ENCODE peak calls at places on chromosome 13, in four cellular contexts. K is IMR-90, N is lower lobe of right lung, W is heart right ventricle. C is an unnamed sample. For H3K9me3, the result is how much of the 10 kb centered on the place peaks cover.

GRCh38 chr13:31860002-31860401 is 120.7 kb downstream of the RXFP2 start:
- DNase-seq in W (peak), K (no peak), N (no peak), C (no peak)

GRCh38 chr13:23679214-23679613 is 109.0 kb downstream of the TNFRSF19 start:
- DNase-seq in K (peak), W (no peak), N (no peak), C (peak)

GRCh38 chr13:110984392-110984791 is 69.5 kb upstream of the ANKRD10 start:
- DNase-seq in N (no peak), K (peak), W (no peak), C (no peak)

GRCh38 chr13:44818428-44818827 is 170.8 kb downstream of the NUFIP1 start:
- DNase-seq in N (no peak), W (no peak), K (peak), C (no peak)

GRCh38 chr13:77022341-77022740 is 4.6 kb downstream of the FBXL3 start:
- DNase-seq in K (peak), N (no peak), W (no peak), C (no peak)

GRCh38 chr13:24875566-24875965 is 111.6 kb downstream of the RNF17 start:
- DNase-seq in K (no peak), N (no peak), W (no peak), C (no peak)

GRCh38 chr13:87122551-87122950 is 548.6 kb upstream of the SLITRK5 start:
- DNase-seq in K (peak), W (no peak), N (no peak), C (no peak)

GRCh38 chr13:35530147-35530546 is 53.7 kb upstream of the MAB21L1 start:
- DNase-seq in K (no peak), N (no peak), W (peak), C (no peak)

GRCh38 chr13:36096411-36097184 is 34.6 kb downstream of the DCLK1 start:
- DNase-seq in K (no peak), W (no peak), N (no peak), C (no peak)

GRCh38 chr13:100859861-100860260 is 185.3 kb upstream of the TMTC4 start:
- DNase-seq in W (no peak), K (no peak), N (no peak), C (no peak)

GRCh38 chr13:112200200-112200599 is 133.3 kb downstream of the SOX1 start:
- DNase-seq in K (no peak), N (no peak), W (no peak), C (no peak)

GRCh38 chr13:112203614-112204013 is 136.7 kb downstream of the SOX1 start:
- DNase-seq in K (no peak), N (no peak), W (no peak), C (no peak)

GRCh38 chr13:112202966-112203365 is 136.0 kb downstream of the SOX1 start:
- DNase-seq in N (no peak), W (no peak), K (no peak), C (no peak)

GRCh38 chr13:112204376-112204775 is 137.4 kb downstream of the SOX1 start:
- DNase-seq in N (no peak), W (no peak), K (no peak), C (no peak)

DNA sequence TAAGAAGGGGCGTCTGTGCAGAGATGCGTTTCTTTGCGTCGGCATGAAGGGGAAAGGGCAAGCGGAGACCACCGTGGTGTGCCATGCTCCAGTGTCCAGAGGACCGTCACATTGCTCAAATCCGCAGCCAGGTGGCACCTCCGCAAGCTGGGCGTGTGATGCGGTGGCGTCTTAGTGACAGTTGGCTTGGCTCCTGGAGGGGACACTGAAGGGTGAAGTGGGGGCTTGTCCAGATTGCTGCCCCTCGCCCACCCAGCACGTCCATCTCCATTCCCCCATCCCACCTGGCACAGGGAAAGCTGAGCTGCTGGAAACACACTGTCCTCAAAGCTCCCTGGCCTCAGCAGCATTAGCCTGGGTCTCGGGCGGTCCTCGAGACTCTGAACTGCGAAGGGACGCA is 135.3 kb downstream of the SOX1 start:
- DNase-seq in K (no peak), W (no peak), N (no peak), C (no peak)
- H3K9me3 ChIP-seq in K (under half), W (under half), N (under half), C (under half)

GRCh38 chr13:40875048-40875447 is 85.6 kb downstream of the SLC25A15 start:
- DNase-seq in K (no peak), N (no peak), W (no peak), C (no peak)
- H3K9me3 ChIP-seq in K (under half), N (half or more), W (under half), C (under half)

DNA sequence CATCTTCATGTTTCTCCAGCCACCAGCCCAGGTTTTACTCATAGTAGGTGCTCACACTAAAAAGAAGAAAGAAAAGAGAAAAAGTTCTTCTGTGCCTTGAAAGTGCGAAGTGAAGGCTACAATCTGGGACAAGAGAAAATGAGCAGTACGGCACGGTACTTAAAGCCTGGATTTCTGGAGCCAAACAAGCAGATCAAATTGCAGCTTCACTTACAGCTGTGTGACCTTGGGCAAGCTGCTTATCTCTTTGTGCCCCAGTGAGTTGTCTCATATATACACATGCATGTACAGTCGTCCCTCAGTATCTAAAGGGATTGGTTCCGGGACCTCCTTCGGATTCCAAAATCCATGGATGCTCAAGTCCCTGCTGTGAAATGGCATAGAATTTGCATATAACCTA is 41.8 kb downstream of the GSX1 start:
- DNase-seq in N (no peak), W (no peak), K (no peak), C (no peak)
- H3K9me3 ChIP-seq in N (under half), W (under half), K (under half), C (under half)

DNA sequence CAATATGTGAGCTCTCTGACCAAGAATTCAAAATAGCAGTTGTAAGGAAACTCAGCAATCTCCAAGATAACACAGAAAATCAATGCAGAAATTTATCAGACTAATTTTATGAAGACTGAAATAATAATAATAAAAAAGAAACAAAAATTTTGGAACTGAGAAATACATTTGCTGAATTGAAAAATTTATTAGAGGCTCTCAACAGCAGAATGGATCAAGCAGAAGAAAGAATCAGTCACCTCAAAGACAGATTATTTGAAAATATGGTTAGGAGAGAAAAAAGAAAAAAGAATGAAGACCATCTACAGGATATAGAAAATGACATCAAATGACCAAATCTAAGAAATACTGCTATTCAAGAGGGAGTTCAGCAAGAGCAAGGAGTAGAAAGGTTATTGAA is 75.6 kb downstream of the RFC3 start:
- DNase-seq in K (no peak), W (no peak), N (no peak), C (no peak)
- H3K9me3 ChIP-seq in K (under half), W (under half), N (under half), C (under half)

GRCh38 chr13:19239114-19239860 is 57.7 kb upstream of the TUBA3C start:
- DNase-seq in K (no peak), N (no peak), W (no peak), C (no peak)
- H3K9me3 ChIP-seq in K (under half), N (under half), W (under half), C (under half)

GRCh38 chr13:79085021-79085420 is 321.0 kb downstream of the RBM26 start:
- DNase-seq in K (no peak), W (no peak), N (no peak), C (no peak)
- H3K9me3 ChIP-seq in K (under half), W (under half), N (under half), C (under half)

GRCh38 chr13:20891768-20892167 is 10.8 kb downstream of the XPO4 start:
- DNase-seq in N (no peak), W (no peak), K (no peak), C (no peak)

GRCh38 chr13:20891034-20891433 is 11.5 kb downstream of the XPO4 start:
- DNase-seq in W (no peak), K (no peak), N (no peak), C (no peak)
- H3K9me3 ChIP-seq in W (under half), K (under half), N (under half), C (under half)

GRCh38 chr13:88434953-88435352 is 763.8 kb downstream of the SLITRK5 start:
- DNase-seq in N (no peak), W (no peak), K (no peak), C (no peak)

GRCh38 chr13:88424463-88424862 is 753.3 kb downstream of the SLITRK5 start:
- DNase-seq in N (no peak), K (no peak), W (no peak), C (no peak)

GRCh38 chr13:88429862-88430261 is 758.7 kb downstream of the SLITRK5 start:
- DNase-seq in K (no peak), W (no peak), N (no peak), C (no peak)
- H3K9me3 ChIP-seq in K (under half), W (under half), N (under half), C (under half)

C was measured in MG63.